ENCODE peak calls at places on chromosomes 12 and 14, in five cellular contexts. M is endodermal cell, Z is GM13977, E is D341Med, J is lower leg skin. C is an unnamed sample.

GRCh38 chr12:96409734-96410133 is 9.5 kb upstream of the CDK17 start:
- DNase-seq in M (no peak), Z (no peak), E (no peak), J (no peak), C (no peak)

GRCh38 chr12:26271024-26271423 is 75.7 kb downstream of the SSPN start:
- DNase-seq in M (no peak), Z (no peak), E (no peak), J (no peak), C (no peak)

GRCh38 chr12:52543985-52544888 is 8.7 kb downstream of the KRT71 start:
- DNase-seq in M (peak), Z (no peak), E (no peak), J (no peak), C (no peak)

GRCh38 chr12:124389537-124390441 is 94.9 kb downstream of the RFLNA start:
- DNase-seq in M (no peak), Z (no peak), E (no peak), J (no peak), C (no peak)

GRCh38 chr14:96039633-96040311 is 610 bp downstream of the C14orf132 start:
- DNase-seq in M (peak), Z (no peak), E (peak), J (no peak), C (peak)

GRCh38 chr14:59918824-59919581 is 941 bp upstream of the LRRC9 start:
- DNase-seq in M (no peak), Z (peak), E (peak), J (no peak), C (peak)

GRCh38 chr14:80587096-80587724 is 354.3 kb downstream of the CEP128 start:
- DNase-seq in M (no peak), Z (peak), E (peak), J (no peak), C (no peak)

GRCh38 chr12:29691146-29691854 is 92.4 kb downstream of the TMTC1 start:
- DNase-seq in M (peak), Z (no peak), E (no peak), J (no peak), C (no peak)

GRCh38 chr14:88326352-88327103 is 3.5 kb upstream of the KCNK10 start:
- DNase-seq in M (peak), Z (no peak), E (peak), J (no peak), C (no peak)

C was measured in lower lobe of right lung.